ENCODE peak calls at places on chromosomes 7 and 10, in four cellular contexts. X is heart left ventricle; I is A549; V is CD4-positive, CD25-positive, alpha-beta regulatory T cell. Q is an unnamed sample. For H3K4me1, the result is how much of the 10 kb centered on the place peaks cover.

GRCh38 chr10:26386800-26387199 is 51.3 kb upstream of the APBB1IP start:
- DNase-seq in X (no peak), I (no peak), V (no peak), Q (no peak)

GRCh38 chr7:108299251-108300014 is 156.8 kb downstream of the NRCAM start:
- DNase-seq in X (no peak), I (peak), V (no peak), Q (no peak)

GRCh38 chr10:62735464-62736188 is 68.9 kb upstream of the ADO start:
- DNase-seq in X (no peak), I (peak), V (no peak), Q (no peak)

GRCh38 chr7:12674861-12675260 is 12.6 kb upstream of the ARL4A start:
- DNase-seq in X (no peak), I (peak), V (peak), Q (no peak)

GRCh38 chr7:101536232-101536631 is 92.9 kb downstream of the MYL10 start:
- DNase-seq in X (peak), I (no peak), V (no peak), Q (no peak)

GRCh38 chr7:104160375-104160774 is 47.4 kb downstream of the ORC5 start:
- DNase-seq in X (no peak), I (peak), V (peak), Q (no peak)

GRCh38 chr7:151366872-151367207 is 25.2 kb downstream of the NUB1 start:
- DNase-seq in X (no peak), I (no peak), V (no peak), Q (no peak)

GRCh38 chr7:46603780-46604725 is 683.0 kb upstream of the IGFBP3 start:
- DNase-seq in X (peak), I (no peak), V (no peak), Q (peak)

GRCh38 chr7:24862461-24862860 is 105.2 kb upstream of the GSDME start:
- DNase-seq in X (no peak), I (no peak), V (no peak), Q (no peak)

GRCh38 chr10:28184810-28185209 is 118.1 kb downstream of the MPP7 start:
- DNase-seq in X (no peak), I (no peak), V (no peak), Q (no peak)

GRCh38 chr10:61065010-61065409 is 121.0 kb upstream of the RHOBTB1 start:
- DNase-seq in X (no peak), I (no peak), V (no peak), Q (no peak)

GRCh38 chr7:149818536-149818840 is 19.7 kb upstream of the ZNF862 start:
- DNase-seq in X (peak), I (no peak), V (no peak), Q (peak)

GRCh38 chr10:59648711-59649201 is 60.9 kb downstream of the SLC16A9 start:
- DNase-seq in X (no peak), I (no peak), V (no peak), Q (no peak)

GRCh38 chr10:133335238-133336122 is 1.2 kb downstream of the CALY start:
- DNase-seq in X (no peak), I (peak), V (peak), Q (peak)

GRCh38 chr7:149729983-149730801 is 43.2 kb downstream of the ZNF467 start:
- DNase-seq in X (no peak), I (no peak), V (no peak), Q (peak)

GRCh38 chr10:49320191-49320590 is 21.2 kb downstream of the C10orf71 start:
- DNase-seq in X (no peak), I (no peak), V (no peak), Q (no peak)

GRCh38 chr7:143485500-143485899 is 7.8 kb downstream of the TAS2R41 start:
- DNase-seq in X (no peak), I (no peak), V (no peak), Q (no peak)

GRCh38 chr7:137681657-137682562 is 164.9 kb downstream of the DGKI start:
- DNase-seq in X (no peak), I (no peak), V (no peak), Q (no peak)

GRCh38 chr10:104913390-104913789 is 272.3 kb downstream of the SORCS3 start:
- DNase-seq in X (no peak), I (no peak), V (no peak), Q (no peak)

GRCh38 chr7:112202819-112203218 is 3.4 kb downstream of the DOCK4 start:
- DNase-seq in X (no peak), I (no peak), V (peak), Q (no peak)

GRCh38 chr10:27030060-27030459 is 70.2 kb downstream of the ANKRD26 start:
- DNase-seq in X (no peak), I (no peak), V (no peak), Q (no peak)

GRCh38 chr10:50552771-50553535 is 70.8 kb downstream of the SGMS1 start:
- DNase-seq in X (no peak), I (peak), V (peak), Q (no peak)

GRCh38 chr10:50417906-50418697 is 166.8 kb upstream of the ASAH2 start:
- DNase-seq in X (peak), I (peak), V (peak), Q (peak)

GRCh38 chr10:49296382-49296781 is 2.6 kb upstream of the C10orf71 start:
- DNase-seq in X (no peak), I (no peak), V (no peak), Q (no peak)

GRCh38 chr7:6558837-6559236 is 7.6 kb upstream of the GRID2IP start:
- DNase-seq in X (no peak), I (peak), V (no peak), Q (no peak)

GRCh38 chr10:62048473-62048872 is 147.0 kb downstream of the ARID5B start:
- DNase-seq in X (no peak), I (no peak), V (no peak), Q (no peak)

GRCh38 chr7:37320140-37320839 is 128.4 kb downstream of the ELMO1 start:
- DNase-seq in X (no peak), I (peak), V (no peak), Q (no peak)

GRCh38 chr10:1109795-1110673 is 53.8 kb downstream of the WDR37 start:
- DNase-seq in X (no peak), I (peak), V (peak), Q (no peak)

GRCh38 chr7:158710651-158711102 is 6.1 kb upstream of the NCAPG2 start:
- DNase-seq in X (no peak), I (no peak), V (peak), Q (no peak)

GRCh38 chr10:30784896-30785605 is 155.5 kb upstream of the LYZL2 start:
- DNase-seq in X (peak), I (no peak), V (peak), Q (peak)

GRCh38 chr7:8261711-8262695 is at the start of gene ICA1:
- DNase-seq in X (peak), I (peak), V (peak), Q (peak)

GRCh38 chr10:78640981-78641646 is 427.7 kb upstream of the ZMIZ1 start:
- DNase-seq in X (no peak), I (no peak), V (no peak), Q (no peak)

GRCh38 chr10:12417341-12417740 is 68.0 kb downstream of the CAMK1D start:
- DNase-seq in X (no peak), I (no peak), V (no peak), Q (no peak)

GRCh38 chr7:107154826-107155225 is 14.0 kb upstream of the HBP1 start:
- DNase-seq in X (no peak), I (no peak), V (no peak), Q (no peak)

GRCh38 chr7:122984021-122984420 is 11.5 kb downstream of the TAS2R16 start:
- DNase-seq in X (no peak), I (no peak), V (no peak), Q (no peak)

GRCh38 chr10:52558090-52558489 is 214.5 kb downstream of the MBL2 start:
- DNase-seq in X (no peak), I (no peak), V (no peak), Q (no peak)

GRCh38 chr10:104925232-104925851 is 284.3 kb downstream of the SORCS3 start:
- DNase-seq in X (no peak), I (peak), V (no peak), Q (no peak)

GRCh38 chr7:83161186-83161585 is 1.5 kb downstream of the PCLO start:
- DNase-seq in X (no peak), I (no peak), V (no peak), Q (no peak)

DNA sequence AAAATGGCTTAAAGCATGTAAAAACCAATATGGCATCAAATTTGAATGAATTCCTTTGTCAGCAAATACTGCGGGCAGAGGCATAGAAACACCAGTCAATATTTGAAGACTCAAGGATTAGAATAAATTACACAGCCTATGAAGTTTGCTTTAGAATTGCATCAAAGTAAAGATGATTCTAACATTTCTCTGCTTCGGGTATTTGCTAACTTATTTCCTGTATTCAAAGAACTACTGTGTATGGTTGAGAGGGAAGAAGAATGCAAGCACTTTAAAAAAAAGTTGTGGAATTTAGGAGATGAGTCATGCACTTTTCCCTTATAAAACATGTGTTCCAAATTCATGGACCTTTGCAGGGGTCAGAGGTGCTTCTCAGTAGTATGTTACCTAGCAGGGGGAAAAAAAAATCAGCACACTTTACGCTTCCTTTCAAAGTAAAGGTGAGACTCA is 90.1 kb downstream of the PIP4K2A start:
- DNase-seq in X (no peak), I (peak), V (no peak), Q (no peak)
- H3K4me1 ChIP-seq in X (under half), I (half or more), V (half or more), Q (half or more)

DNA sequence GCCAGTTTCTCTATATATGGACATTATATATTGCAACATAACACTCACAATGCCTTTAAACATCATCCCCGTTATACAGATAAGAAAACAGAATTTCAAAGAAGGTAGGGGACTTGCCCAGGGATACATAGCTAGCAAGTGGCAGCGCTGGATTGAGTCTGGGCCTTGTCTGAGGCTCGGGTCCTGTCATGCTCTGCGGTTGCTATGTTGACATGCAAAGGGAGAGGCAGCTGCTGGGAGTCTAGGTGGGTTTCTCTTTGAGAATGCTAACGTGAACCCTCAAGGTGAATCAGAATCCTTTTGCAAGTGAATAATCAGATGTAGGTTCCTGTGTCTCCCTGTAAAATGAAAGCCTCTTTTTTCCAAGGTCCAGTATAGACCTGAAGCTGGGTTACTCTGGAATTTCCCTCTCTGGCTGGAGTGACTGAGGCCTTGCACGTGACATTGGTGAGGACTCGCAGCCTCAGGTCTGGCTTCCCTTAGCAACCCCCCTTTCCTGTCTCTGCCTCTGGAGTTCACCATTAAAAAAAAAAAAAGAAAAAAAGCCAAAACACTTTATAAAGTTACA is 38.9 kb downstream of the TCF7L2 start:
- DNase-seq in X (no peak), I (no peak), V (no peak), Q (no peak)
- H3K4me1 ChIP-seq in X (under half), I (under half), V (under half), Q (under half)

GRCh38 chr7:135207739-135208416 is 3.4 kb downstream of the WDR91 start:
- DNase-seq in X (no peak), I (no peak), V (no peak), Q (no peak)
- H3K4me1 ChIP-seq in X (under half), I (under half), V (under half), Q (under half)

GRCh38 chr10:6201511-6201975 is 1.2 kb upstream of the PFKFB3 start:
- DNase-seq in X (peak), I (peak), V (peak), Q (peak)
- H3K4me1 ChIP-seq in X (under half), I (under half), V (under half), Q (under half)

DNA sequence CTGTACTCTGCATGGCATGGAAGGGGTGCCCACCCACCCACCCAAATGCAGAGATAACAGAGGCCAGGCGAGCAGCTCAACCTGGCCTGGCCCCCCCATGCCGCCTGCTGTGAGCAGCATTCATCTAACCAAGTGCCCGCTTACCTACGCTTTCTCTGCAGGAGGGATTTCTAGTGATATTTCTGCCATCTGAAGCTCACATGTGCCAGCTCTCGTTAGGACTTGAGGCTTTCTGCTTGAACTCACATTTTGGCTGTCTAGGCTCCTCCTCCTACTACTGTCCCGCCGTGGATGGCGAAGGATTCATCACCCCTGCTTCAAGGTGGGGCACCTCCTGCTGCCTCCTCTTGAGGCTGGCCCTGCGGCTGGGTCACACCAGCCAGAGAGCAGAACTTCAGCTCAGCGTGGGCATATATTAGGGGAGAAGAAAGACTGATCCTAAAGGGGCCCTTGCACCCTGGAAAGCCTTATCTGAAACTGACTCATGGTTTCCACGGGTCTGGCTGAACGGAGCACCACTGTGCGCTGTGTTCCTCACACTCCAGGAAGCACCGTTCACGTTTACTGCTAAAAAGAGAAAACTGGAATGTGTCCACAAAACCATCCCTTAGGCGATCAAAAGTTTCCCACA is 45.5 kb downstream of the CTBP2 start:
- DNase-seq in X (no peak), I (no peak), V (no peak), Q (peak)
- H3K4me1 ChIP-seq in X (under half), I (under half), V (under half), Q (under half)

GRCh38 chr10:103792547-103792946 is 62.8 kb downstream of the SH3PXD2A start:
- DNase-seq in X (no peak), I (no peak), V (no peak), Q (no peak)

GRCh38 chr10:103793429-103793828 is 61.9 kb downstream of the SH3PXD2A start:
- DNase-seq in X (no peak), I (peak), V (no peak), Q (no peak)

GRCh38 chr10:103794996-103795395 is 60.4 kb downstream of the SH3PXD2A start:
- DNase-seq in X (no peak), I (no peak), V (no peak), Q (no peak)

GRCh38 chr10:103795634-103796265 is 59.6 kb downstream of the SH3PXD2A start:
- DNase-seq in X (no peak), I (no peak), V (no peak), Q (no peak)

DNA sequence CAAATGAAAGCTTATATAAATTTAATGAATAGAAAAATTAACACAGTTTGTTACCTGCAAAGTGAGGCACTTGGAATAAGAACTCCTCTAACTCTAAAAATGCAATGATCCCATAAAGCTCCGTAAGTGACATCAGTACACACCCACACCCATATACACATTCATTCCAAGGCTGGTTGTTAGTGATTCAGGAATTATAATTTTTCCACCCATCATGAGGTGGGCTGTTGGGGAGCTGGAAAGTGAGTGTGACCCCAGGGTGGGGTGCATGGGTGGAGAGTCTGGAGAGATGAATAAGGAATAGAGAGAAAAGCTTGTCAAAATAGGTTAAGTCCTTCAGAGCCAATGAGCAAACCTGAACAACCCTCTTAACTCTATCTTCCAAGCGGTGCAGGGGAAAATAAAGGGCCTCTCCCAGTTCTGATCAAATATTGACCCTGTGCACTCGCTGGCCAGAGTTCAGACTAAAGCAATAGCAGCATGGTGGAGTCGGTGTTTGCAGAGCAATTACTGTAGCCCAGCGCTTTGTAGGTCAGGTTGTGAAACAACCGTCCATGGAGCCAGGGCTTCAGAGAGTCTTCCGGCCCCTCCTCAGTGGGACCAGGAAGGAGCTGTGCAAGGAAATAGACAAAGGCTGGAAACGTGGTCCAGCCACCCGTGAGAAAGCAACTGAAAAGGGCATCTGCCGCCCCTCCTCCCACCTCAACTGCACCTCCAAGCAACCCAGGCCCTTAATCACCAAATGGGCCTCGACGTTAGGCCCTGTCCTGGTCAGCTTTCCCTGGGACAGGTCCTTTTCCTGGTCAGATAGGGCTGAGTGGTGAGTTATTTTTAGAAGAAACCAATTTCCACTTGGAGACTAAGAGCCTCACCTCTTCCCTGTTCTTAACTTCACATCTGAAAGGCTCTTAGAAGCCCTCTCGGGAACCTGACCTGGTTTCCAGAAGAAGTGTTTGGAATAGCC is 61.2 kb downstream of the SH3PXD2A start:
- DNase-seq in X (no peak), I (peak), V (no peak), Q (peak)
- H3K4me1 ChIP-seq in X (under half), I (half or more), V (under half), Q (under half)

GRCh38 chr10:107091126-107091525 is 73.4 kb downstream of the SORCS1 start:
- DNase-seq in X (no peak), I (no peak), V (no peak), Q (no peak)
- H3K4me1 ChIP-seq in X (under half), I (under half), V (under half), Q (under half)

GRCh38 chr7:55526329-55526728 is 46.0 kb downstream of the VOPP1 start:
- DNase-seq in X (no peak), I (no peak), V (no peak), Q (no peak)
- H3K4me1 ChIP-seq in X (under half), I (under half), V (half or more), Q (under half)

GRCh38 chr10:88065384-88066049 is 202.1 kb downstream of the PTEN start:
- DNase-seq in X (no peak), I (no peak), V (no peak), Q (no peak)
- H3K4me1 ChIP-seq in X (under half), I (under half), V (under half), Q (under half)

Q was measured in upper lobe of right lung.